ENCODE peak calls at places on chromosomes 4 and X, in four cellular contexts. Y is pancreas, J is heart right ventricle, O is psoas muscle. B is an unnamed sample.

GRCh38 chr4:25484243-25484721 is 107.2 kb downstream of the ANAPC4 start:
- DNase-seq in Y (no peak), J (no peak), O (no peak), B (no peak)

GRCh38 chr4:99180367-99181169 is 36.5 kb upstream of the ADH4 start:
- DNase-seq in Y (peak), J (no peak), O (no peak), B (no peak)

GRCh38 chr4:152052431-152053057 is 291.7 kb upstream of the GATB start:
- DNase-seq in Y (no peak), J (no peak), O (no peak), B (no peak)

GRCh38 chr4:102883278-102883677 is 14.5 kb downstream of the CISD2 start:
- DNase-seq in Y (no peak), J (no peak), O (no peak), B (no peak)

GRCh38 chrX:41441934-41442823 is 5.0 kb upstream of the NYX start:
- DNase-seq in Y (peak), J (peak), O (peak), B (peak)

GRCh38 chr4:1325176-1325480 is 21.9 kb upstream of the UVSSA start:
- DNase-seq in Y (no peak), J (no peak), O (no peak), B (no peak)

GRCh38 chr4:67746797-67747495 is 7.2 kb downstream of the GNRHR start:
- DNase-seq in Y (no peak), J (no peak), O (no peak), B (no peak)

GRCh38 chr4:92047209-92047877 is 256.4 kb upstream of the GRID2 start:
- DNase-seq in Y (no peak), J (no peak), O (no peak), B (no peak)

GRCh38 chr4:17941731-17942130 is 79.8 kb downstream of the LCORL start:
- DNase-seq in Y (no peak), J (no peak), O (no peak), B (no peak)

GRCh38 chrX:129771266-129771995 is 8.3 kb upstream of the SASH3 start:
- DNase-seq in Y (no peak), J (no peak), O (no peak), B (no peak)

GRCh38 chrX:96611619-96612362 is 72.9 kb upstream of the DIAPH2 start:
- DNase-seq in Y (no peak), J (no peak), O (no peak), B (no peak)

GRCh38 chrX:132622130-132622529 is 133.3 kb upstream of the MBNL3 start:
- DNase-seq in Y (no peak), J (no peak), O (no peak), B (no peak)

GRCh38 chrX:136745215-136746173 is 35.2 kb downstream of the ARHGEF6 start:
- DNase-seq in Y (no peak), J (no peak), O (no peak), B (no peak)

GRCh38 chr4:169080970-169081369 is 70.9 kb upstream of the CBR4 start:
- DNase-seq in Y (no peak), J (peak), O (no peak), B (no peak)

GRCh38 chr4:137083571-137083970 is 448.7 kb downstream of the PCDH18 start:
- DNase-seq in Y (no peak), J (no peak), O (no peak), B (no peak)

GRCh38 chrX:34656842-34657780 is at the start of gene TMEM47:
- DNase-seq in Y (peak), J (peak), O (peak), B (peak)

GRCh38 chrX:74531081-74531480 is 83.3 kb downstream of the RLIM start:
- DNase-seq in Y (no peak), J (no peak), O (no peak), B (no peak)

GRCh38 chr4:150582881-150583286 is 933 bp downstream of the MAB21L2 start:
- DNase-seq in Y (no peak), J (no peak), O (no peak), B (no peak)

GRCh38 chr4:7309176-7309575 is 116.8 kb downstream of the SORCS2 start:
- DNase-seq in Y (no peak), J (no peak), O (peak), B (no peak)

GRCh38 chr4:128600410-128600809 is 209.1 kb upstream of the JADE1 start:
- DNase-seq in Y (peak), J (no peak), O (no peak), B (no peak)

GRCh38 chr4:68249434-68249833 is 3.9 kb upstream of the TMPRSS11B start:
- DNase-seq in Y (no peak), J (no peak), O (no peak), B (no peak)

GRCh38 chrX:1531106-1531890 is 5.7 kb downstream of the P2RY8 start:
- DNase-seq in Y (no peak), J (no peak), O (no peak), B (no peak)

GRCh38 chrX:78199851-78200250 is 60.4 kb upstream of the TAF9B start:
- DNase-seq in Y (no peak), J (no peak), O (no peak), B (no peak)

GRCh38 chrX:140733766-140734342 is 24.3 kb downstream of the LINC00632 start:
- DNase-seq in Y (peak), J (no peak), O (no peak), B (no peak)

GRCh38 chrX:9642270-9642995 is 123.2 kb downstream of the GPR143 start:
- DNase-seq in Y (no peak), J (no peak), O (no peak), B (no peak)

GRCh38 chr4:8782135-8782534 is 89.5 kb downstream of the HMX1 start:
- DNase-seq in Y (no peak), J (no peak), O (no peak), B (no peak)

GRCh38 chr4:82905205-82905604 is 4.7 kb downstream of the THAP9 start:
- DNase-seq in Y (no peak), J (no peak), O (no peak), B (no peak)

GRCh38 chr4:137267024-137267423 is 265.3 kb downstream of the PCDH18 start:
- DNase-seq in Y (no peak), J (no peak), O (no peak), B (no peak)

GRCh38 chrX:69216911-69217310 is 51.7 kb upstream of the PJA1 start:
- DNase-seq in Y (no peak), J (no peak), O (no peak), B (no peak)

GRCh38 chr4:108415389-108415788 is 205.0 kb upstream of the RPL34 start:
- DNase-seq in Y (no peak), J (no peak), O (no peak), B (no peak)

GRCh38 chrX:150036181-150036580 is 97.9 kb upstream of the EOLA2 start:
- DNase-seq in Y (peak), J (no peak), O (no peak), B (no peak)

GRCh38 chr4:99855677-99856076 is 38.5 kb downstream of the LAMTOR3 start:
- DNase-seq in Y (peak), J (no peak), O (no peak), B (no peak)

GRCh38 chr4:40514409-40515025 is 115.1 kb downstream of the RBM47 start:
- DNase-seq in Y (peak), J (no peak), O (no peak), B (no peak)

GRCh38 chrX:10633722-10634121 is 13.3 kb upstream of the MID1 start:
- DNase-seq in Y (no peak), J (peak), O (peak), B (no peak)

GRCh38 chr4:7740866-7741525 is 198.7 kb downstream of the AFAP1 start:
- DNase-seq in Y (no peak), J (no peak), O (no peak), B (no peak)

GRCh38 chrX:427812-428725 is 41.4 kb upstream of the PPP2R3B start:
- DNase-seq in Y (no peak), J (no peak), O (no peak), B (no peak)

GRCh38 chrX:129665916-129666644 is 11.3 kb upstream of the APLN start:
- DNase-seq in Y (no peak), J (no peak), O (no peak), B (no peak)

GRCh38 chr4:111066447-111066846 is 443.6 kb upstream of the PITX2 start:
- DNase-seq in Y (no peak), J (no peak), O (no peak), B (no peak)

GRCh38 chr4:1723131-1723801 is 1.9 kb downstream of the TACC3 start:
- DNase-seq in Y (no peak), J (no peak), O (no peak), B (no peak)

GRCh38 chr4:117560329-117560728 is 474.0 kb upstream of the NDST3 start:
- DNase-seq in Y (no peak), J (no peak), O (no peak), B (no peak)

GRCh38 chr4:88591787-88592599 is at the start of gene HERC3:
- DNase-seq in Y (peak), J (peak), O (peak), B (peak)
- TF ChIP-seq CTCF in Y (no peak), J (peak), O (no peak), B (no peak)

DNA sequence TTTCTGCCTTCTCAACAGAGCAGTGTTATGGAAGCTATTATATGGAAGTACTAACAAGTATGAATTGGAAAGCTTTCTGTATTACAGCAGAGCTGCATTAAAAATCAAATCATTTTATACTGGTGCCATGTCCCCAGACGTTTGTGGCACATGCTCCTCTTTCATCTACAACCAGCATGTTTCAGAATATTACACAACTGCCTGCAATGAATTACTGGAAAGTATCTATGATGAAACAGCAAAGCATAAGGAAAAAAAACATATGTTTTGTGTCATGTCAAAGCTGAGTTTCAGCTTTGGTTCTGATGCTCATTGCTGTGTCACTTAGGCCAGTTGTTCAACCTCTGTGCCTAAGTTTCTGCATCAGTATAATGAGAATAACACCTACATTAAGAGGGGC is 576.8 kb downstream of the GBA3 start:
- DNase-seq in Y (no peak), J (no peak), O (no peak), B (no peak)
- TF ChIP-seq CTCF in Y (no peak), J (no peak), O (no peak), B (no peak)

GRCh38 chr4:122450847-122451246 is 5.7 kb downstream of the IL2 start:
- DNase-seq in Y (no peak), J (no peak), O (no peak), B (no peak)
- TF ChIP-seq CTCF in Y (no peak), J (no peak), O (no peak), B (no peak)

GRCh38 chr4:10186228-10187214 is 69.9 kb upstream of the WDR1 start:
- DNase-seq in Y (no peak), J (no peak), O (no peak), B (no peak)
- TF ChIP-seq CTCF in Y (no peak), J (no peak), O (no peak), B (no peak)

GRCh38 chr4:140426610-140427103 is 791 bp downstream of the CLGN start:
- DNase-seq in Y (no peak), J (peak), O (no peak), B (no peak)
- TF ChIP-seq CTCF in Y (no peak), J (no peak), O (no peak), B (no peak)

DNA sequence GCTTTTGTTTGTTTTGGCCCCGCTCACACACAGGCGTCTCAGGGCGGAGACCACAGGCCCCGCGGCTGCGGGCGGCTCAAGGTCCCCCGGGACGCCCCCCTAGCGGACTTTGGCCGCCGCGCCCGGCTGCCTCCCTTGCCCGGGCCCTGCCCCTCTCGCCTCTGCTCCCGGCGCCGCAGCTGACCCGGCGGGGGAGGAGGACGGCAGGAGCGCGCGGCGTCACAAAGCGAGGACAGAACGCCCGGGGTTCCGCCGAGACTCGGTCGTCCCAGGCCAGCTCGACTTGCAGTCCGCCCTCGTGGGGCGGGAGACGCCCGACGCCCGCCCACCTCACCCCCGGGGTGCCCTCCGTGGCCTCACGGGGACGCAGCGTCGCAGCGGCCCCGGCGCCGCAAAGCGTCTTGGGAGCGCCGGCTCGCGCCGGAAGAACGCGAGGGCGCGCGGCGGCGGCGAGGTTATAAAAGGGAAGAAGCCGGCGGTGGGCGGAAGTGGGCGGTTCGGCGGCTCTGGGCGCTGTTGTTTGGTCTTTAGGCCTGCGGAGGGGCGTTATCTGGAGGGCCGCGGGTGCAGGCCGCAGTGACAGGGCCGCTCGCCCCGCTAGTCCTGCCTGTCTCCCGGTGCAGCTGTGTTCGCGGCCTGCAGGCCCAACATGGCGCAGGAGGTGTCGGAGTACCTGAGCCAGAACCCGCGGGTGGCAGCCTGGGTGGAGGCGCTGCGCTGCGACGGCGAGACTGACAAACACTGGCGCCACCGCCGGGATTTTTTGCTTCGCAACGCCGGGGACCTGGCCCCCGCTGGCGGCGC is at the start of gene CDKN2AIP:
- DNase-seq in Y (peak), J (peak), O (peak), B (peak)
- TF ChIP-seq CTCF in Y (no peak), J (no peak), O (peak), B (peak)

DNA sequence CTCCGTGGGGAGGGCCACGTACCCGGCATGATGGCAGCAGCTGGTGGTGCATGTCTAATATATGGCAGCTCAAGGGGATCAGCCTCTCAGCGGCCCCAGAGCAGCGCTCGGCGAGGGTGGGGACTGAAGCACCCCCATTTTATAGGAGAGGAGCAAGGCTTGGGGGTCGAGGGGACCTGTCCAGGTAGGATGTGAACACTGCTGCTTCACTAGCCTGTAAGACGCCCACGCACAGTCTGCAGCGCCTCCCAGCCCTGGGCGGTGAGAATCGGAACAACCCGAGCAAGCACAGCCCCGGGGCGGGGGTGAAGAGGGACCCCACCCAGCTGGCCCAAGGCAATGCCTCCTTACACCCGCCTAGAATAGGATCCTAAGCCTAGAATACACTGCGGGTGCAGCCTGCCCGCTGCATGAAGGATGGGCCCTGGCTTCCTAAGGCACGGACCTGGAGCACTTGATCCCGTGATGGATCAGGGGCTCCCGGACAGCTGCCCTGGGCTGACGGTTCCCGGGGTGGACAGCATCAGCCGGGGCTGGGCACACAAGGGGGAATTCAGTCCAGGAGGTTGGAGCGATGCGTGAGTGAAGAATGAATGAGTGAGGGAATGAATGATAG is 17.6 kb downstream of the ADRA2C start:
- DNase-seq in Y (no peak), J (no peak), O (no peak), B (peak)
- TF ChIP-seq CTCF in Y (peak), J (peak), O (peak), B (no peak)

GRCh38 chrX:46573331-46573895 is at the start of gene CHST7:
- DNase-seq in Y (peak), J (peak), O (peak), B (peak)
- TF ChIP-seq CTCF in Y (no peak), J (peak), O (no peak), B (no peak)

DNA sequence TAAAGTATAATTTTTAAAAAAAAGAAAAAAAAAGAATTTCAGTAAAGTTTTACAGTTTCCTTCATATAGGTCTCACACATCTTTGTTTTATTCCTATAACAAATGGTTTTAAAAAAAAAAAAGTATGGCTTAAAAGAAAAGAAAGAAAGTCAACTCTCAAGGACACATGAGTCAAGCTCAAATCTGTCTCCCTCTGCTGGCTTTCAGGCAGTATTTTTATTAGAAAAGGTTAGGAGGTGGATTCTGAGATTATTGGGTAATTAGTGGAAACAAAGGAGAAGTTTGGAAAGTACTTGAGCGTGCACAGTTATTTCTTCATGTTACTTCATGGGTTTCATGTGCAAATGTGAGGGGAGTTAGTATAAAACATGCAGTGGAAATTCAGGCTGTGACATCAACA is 36.6 kb upstream of the BTC start:
- DNase-seq in Y (no peak), J (no peak), O (no peak), B (no peak)
- TF ChIP-seq CTCF in Y (no peak), J (no peak), O (no peak), B (no peak)

GRCh38 chrX:15566244-15566643 is 34.5 kb downstream of the ACE2 start:
- DNase-seq in Y (no peak), J (no peak), O (no peak), B (no peak)

GRCh38 chrX:15563056-15563455 is 37.7 kb downstream of the ACE2 start:
- DNase-seq in Y (no peak), J (no peak), O (no peak), B (no peak)

GRCh38 chrX:15567886-15568616 is 32.7 kb downstream of the ACE2 start:
- DNase-seq in Y (no peak), J (no peak), O (no peak), B (no peak)

GRCh38 chrX:15567267-15567666 is 33.5 kb downstream of the ACE2 start:
- DNase-seq in Y (no peak), J (no peak), O (no peak), B (no peak)

DNA sequence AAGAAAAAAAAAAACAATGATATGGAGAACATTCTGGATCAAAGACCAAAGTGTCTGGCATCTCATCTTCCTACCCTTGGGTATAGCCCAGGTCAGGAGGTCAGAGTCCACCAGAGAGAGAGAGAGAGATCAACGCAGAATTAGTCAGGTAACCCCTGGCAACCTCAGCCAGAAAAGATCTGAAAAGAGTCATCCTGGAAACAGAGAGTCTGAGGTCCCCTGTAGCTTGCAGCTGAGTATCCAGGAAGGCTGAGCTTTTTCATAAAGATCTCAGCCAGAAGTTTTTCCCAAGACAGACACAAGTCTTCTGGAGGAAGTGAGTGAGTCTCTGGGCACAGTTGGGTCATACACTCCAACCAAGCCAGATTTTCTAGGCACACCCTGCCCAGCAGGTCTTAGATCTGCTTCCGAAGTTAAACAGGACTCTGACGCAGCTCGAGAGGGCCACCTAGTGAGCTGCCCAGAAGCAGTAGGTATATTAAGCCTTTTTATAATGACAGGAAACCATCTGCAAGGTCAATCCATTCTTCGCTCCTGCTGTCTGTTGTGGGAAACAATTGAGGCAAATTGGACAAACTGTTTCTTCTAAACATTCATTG is 35.7 kb downstream of the ACE2 start:
- DNase-seq in Y (peak), J (peak), O (peak), B (peak)
- TF ChIP-seq CTCF in Y (peak), J (peak), O (peak), B (no peak)

B was measured in mesothelial cell of epicardium.